ENCODE peak calls at places on chromosome 11, in eight cellular contexts. D, C, Q, W, I, F, E and H are unnamed samples. For H3K4me1, the result is how much of the 10 kb centered on the place peaks cover.

GRCh38 chr11:45147017-45147728 is 734 bp downstream of the PRDM11 start:
- DNase-seq in E (peak), Q (peak), W (peak), C (peak), D (peak), F (peak), I (peak), H (peak)

GRCh38 chr11:12393691-12394090 is 16.3 kb downstream of the PARVA start:
- DNase-seq in C (no peak), D (no peak), F (no peak), Q (no peak), W (no peak), E (no peak), I (no peak), H (no peak)

GRCh38 chr11:86728562-86728961 is 56.1 kb upstream of the ME3 start:
- DNase-seq in Q (no peak), I (no peak), D (no peak), E (no peak), W (no peak), C (no peak), F (no peak), H (no peak)

GRCh38 chr11:122122179-122122578 is 6.2 kb upstream of the BLID start:
- DNase-seq in E (no peak), W (no peak), D (no peak), I (no peak), Q (no peak), C (no peak), F (no peak), H (no peak)

GRCh38 chr11:18005376-18006129 is 7.3 kb downstream of the SERGEF start:
- DNase-seq in C (no peak), W (peak), D (no peak), I (no peak), F (no peak), E (no peak), Q (no peak), H (no peak)

GRCh38 chr11:65551572-65552398 is 6.4 kb downstream of the LTBP3 start:
- DNase-seq in I (peak), Q (no peak), W (no peak), D (peak), F (no peak), C (peak), E (peak), H (peak)

GRCh38 chr11:112526699-112527410 is 266.2 kb upstream of the PLET1 start:
- DNase-seq in E (no peak), D (peak), W (peak), C (no peak), I (no peak), F (no peak), Q (no peak), H (no peak)

GRCh38 chr11:126914166-126914565 is 86.4 kb downstream of the KIRREL3 start:
- DNase-seq in C (no peak), I (no peak), D (no peak), F (no peak), E (no peak), Q (no peak), W (no peak), H (no peak)

GRCh38 chr11:99370557-99371200 is 349.9 kb downstream of the CNTN5 start:
- DNase-seq in C (no peak), W (peak), F (peak), Q (no peak), D (peak), I (peak), E (no peak), H (peak)

GRCh38 chr11:67312187-67313021 is 9.1 kb downstream of the SSH3 start:
- DNase-seq in W (no peak), Q (no peak), F (no peak), E (no peak), D (no peak), C (peak), I (no peak), H (no peak)

GRCh38 chr11:93051181-93051580 is 81.7 kb downstream of the MTNR1B start:
- DNase-seq in F (no peak), I (no peak), D (no peak), C (no peak), Q (no peak), W (peak), E (no peak), H (no peak)

GRCh38 chr11:63901660-63902059 is 15.3 kb downstream of the RCOR2 start:
- DNase-seq in E (no peak), F (no peak), C (no peak), I (no peak), D (no peak), W (peak), Q (no peak), H (no peak)
- TF ChIP-seq CTCF in E (peak), F (no peak), C (no peak), I (no peak), D (peak), W (peak), Q (no peak), H (peak)

GRCh38 chr11:3867209-3868071 is 12.0 kb downstream of the STIM1 start:
- DNase-seq in C (peak), Q (no peak), I (peak), W (peak), E (no peak), D (no peak), F (no peak), H (peak)
- H3K4me1 ChIP-seq in C (half or more), Q (under half), I (under half), W (under half), E (under half), D (under half), F (under half), H (under half)

GRCh38 chr11:72352859-72353551 is 81.3 kb downstream of the CLPB start:
- DNase-seq in D (peak), C (no peak), I (no peak), E (no peak), Q (no peak), W (peak), F (peak), H (no peak)
- TF ChIP-seq CTCF in D (peak), C (no peak), I (peak), E (no peak), Q (no peak), W (peak), F (peak), H (no peak)

GRCh38 chr11:19805827-19806226 is 93.2 kb downstream of the NAV2 start:
- DNase-seq in C (no peak), I (no peak), W (no peak), D (no peak), Q (no peak), F (no peak), E (no peak), H (no peak)
- H3K4me1 ChIP-seq in C (half or more), I (under half), W (under half), D (under half), Q (under half), F (under half), E (under half), H (under half)

DNA sequence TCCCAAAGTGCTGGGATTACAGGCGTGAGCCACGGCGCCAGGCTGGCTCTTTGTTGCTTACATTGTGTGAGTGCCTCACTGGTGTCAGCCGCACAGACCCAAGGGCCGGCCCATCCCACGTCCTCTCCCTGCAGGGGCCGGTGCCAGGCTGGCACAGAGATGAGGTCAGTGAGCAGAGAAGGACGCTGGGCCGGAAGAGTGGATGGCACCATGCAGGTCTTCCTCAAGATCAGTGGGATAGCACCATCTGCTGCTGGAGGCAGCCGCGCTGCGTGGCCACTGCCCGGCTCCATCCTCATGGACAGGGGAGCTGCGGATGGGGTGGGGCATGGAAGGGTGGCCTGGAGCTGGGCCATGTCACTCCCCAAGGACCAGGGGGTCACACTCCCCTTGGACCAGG is 22.0 kb upstream of the FGF4 start:
- DNase-seq in W (no peak), F (no peak), D (no peak), C (no peak), I (no peak), Q (no peak), E (no peak), H (no peak)
- TF ChIP-seq CTCF in W (no peak), F (no peak), D (no peak), C (no peak), I (no peak), Q (no peak), E (peak), H (no peak)

DNA sequence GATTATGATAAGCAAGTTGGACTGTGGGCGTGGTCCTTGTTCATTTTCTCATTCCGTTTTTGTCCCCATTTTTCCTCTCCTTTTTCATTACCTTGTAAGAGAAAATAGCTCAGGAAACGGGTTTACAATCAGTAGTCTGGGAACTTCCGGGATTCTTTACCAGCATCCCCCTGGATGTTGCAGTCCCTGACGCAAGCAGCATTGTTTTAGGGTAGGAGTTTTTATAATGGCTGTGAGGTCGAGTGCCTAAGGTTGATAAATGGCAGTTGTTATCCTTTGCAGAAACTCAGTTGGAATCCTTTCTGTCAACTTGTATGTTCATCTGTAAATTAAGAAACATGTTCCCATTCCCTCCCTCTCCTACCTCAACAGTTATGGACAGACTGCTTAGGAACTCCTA is 68.3 kb downstream of the ARHGEF12 start:
- DNase-seq in F (no peak), Q (no peak), W (peak), C (no peak), D (peak), E (no peak), I (no peak), H (no peak)
- H3K4me1 ChIP-seq in F (under half), Q (under half), W (under half), C (under half), D (half or more), E (under half), I (under half), H (under half)

DNA sequence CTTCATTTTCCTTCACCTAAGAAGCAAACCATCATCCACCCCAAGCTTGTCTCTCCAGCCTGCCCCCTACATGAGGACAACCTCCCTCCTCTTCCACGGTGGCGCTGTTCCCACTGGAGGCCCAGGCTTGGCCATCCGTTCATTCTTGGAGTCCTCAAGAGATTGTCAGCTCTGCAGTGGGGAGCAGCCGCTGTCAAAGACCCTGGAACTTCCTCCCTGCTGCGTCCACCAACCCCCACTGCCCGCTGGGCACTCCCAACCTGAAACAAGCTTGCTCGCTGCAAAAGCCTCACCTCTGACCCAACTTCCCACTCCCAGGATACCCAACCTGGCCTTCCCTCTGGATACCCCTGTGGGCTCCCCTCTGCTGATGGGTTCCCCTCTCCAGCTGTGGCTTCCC is 10.4 kb upstream of the CD81 start:
- DNase-seq in D (no peak), I (no peak), C (no peak), W (no peak), E (no peak), Q (no peak), F (no peak), H (no peak)
- TF ChIP-seq CTCF in D (no peak), I (no peak), C (no peak), W (no peak), E (no peak), Q (no peak), F (no peak), H (no peak)

GRCh38 chr11:574632-575323 is 1.5 kb upstream of the PHRF1 start:
- DNase-seq in I (no peak), D (no peak), C (no peak), W (no peak), Q (no peak), F (no peak), E (no peak), H (no peak)

GRCh38 chr11:577611-577894 is 1.3 kb downstream of the PHRF1 start:
- DNase-seq in W (no peak), F (no peak), I (no peak), Q (no peak), D (no peak), C (no peak), E (no peak), H (no peak)

GRCh38 chr11:575324-575995 is 810 bp upstream of the PHRF1 start:
- DNase-seq in W (no peak), C (no peak), Q (no peak), F (no peak), D (peak), I (peak), E (peak), H (no peak)

GRCh38 chr11:576791-577610 is 731 bp downstream of the PHRF1 start:
- DNase-seq in C (no peak), W (no peak), D (no peak), F (no peak), I (no peak), Q (no peak), E (no peak), H (no peak)

GRCh38 chr11:575996-576756 is at the start of gene PHRF1:
- DNase-seq in C (peak), E (peak), F (peak), Q (peak), D (peak), W (peak), I (peak), H (peak)
- H3K4me1 ChIP-seq in C (half or more), E (under half), F (under half), Q (under half), D (under half), W (under half), I (under half), H (half or more)

DNA sequence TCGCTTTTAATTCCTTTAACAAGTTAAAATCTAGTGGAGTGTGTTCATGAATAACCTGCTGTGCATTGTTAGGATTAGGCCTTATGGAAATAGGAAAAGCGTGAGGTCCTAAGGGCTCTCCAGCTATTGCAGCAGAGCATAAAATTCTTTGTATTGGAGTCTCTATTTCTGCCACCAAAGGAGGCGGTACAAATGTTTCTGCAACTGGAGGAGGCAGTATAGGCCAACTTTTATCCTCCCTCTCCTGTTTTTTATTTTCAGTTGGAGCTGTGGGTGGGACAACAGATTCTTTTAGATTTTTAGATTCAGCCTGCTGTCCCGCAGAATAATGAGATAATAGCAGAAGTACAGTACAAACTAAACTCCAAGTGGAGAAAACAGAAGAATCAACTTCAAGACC is 26.2 kb downstream of the OR10A6 start:
- DNase-seq in W (no peak), C (no peak), I (no peak), D (no peak), E (no peak), F (no peak), Q (no peak), H (no peak)
- TF ChIP-seq CTCF in W (no peak), C (no peak), I (no peak), D (peak), E (no peak), F (no peak), Q (peak), H (peak)

DNA sequence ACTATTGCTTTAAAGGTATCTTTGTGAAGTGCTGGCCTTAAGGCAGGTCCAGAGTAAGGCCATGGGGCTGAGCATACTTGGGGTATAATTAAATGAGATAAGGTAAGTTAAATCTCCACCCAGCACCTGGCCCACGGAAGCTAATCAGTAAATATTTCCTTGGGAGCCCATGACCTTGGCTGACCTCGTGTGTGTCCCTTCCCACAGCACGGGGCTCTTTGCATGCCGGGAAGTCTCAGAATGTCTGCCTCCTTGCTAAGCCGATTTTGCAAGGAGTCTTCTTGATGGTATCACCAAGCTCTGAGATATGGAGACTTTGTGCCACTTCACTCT is 46.5 kb downstream of the ADM start:
- DNase-seq in W (no peak), Q (no peak), C (peak), F (no peak), D (no peak), I (no peak), E (no peak), H (peak)
- H3K4me1 ChIP-seq in W (under half), Q (under half), C (under half), F (under half), D (under half), I (under half), E (under half), H (under half)